ENCODE peak calls at places on chromosomes 13 and 19, in four cellular contexts. P, F, L and D are unnamed samples.

GRCh38 chr19:16025108-16026101 is 50.9 kb upstream of the TPM4 start:
- DNase-seq in F (peak), P (peak), L (peak), D (peak)

GRCh38 chr13:107928762-107929161 is 286.6 kb downstream of the LIG4 start:
- DNase-seq in P (peak), L (no peak), F (no peak), D (no peak)

GRCh38 chr19:54449701-54450069 is 686 bp downstream of the LENG8 start:
- DNase-seq in L (no peak), F (no peak), P (no peak), D (no peak)

GRCh38 chr13:99605417-99606321 is 104.4 kb downstream of the TM9SF2 start:
- DNase-seq in L (no peak), F (peak), P (peak), D (peak)

GRCh38 chr19:5903054-5903501 is 512 bp downstream of the NDUFA11 start:
- DNase-seq in P (no peak), F (peak), L (peak), D (no peak)

GRCh38 chr19:19083413-19084178 is 19.8 kb downstream of the SLC25A42 start:
- DNase-seq in P (no peak), L (no peak), F (no peak), D (no peak)

GRCh38 chr19:48874309-48875135 is 2.3 kb downstream of the PPP1R15A start:
- DNase-seq in L (peak), F (no peak), P (no peak), D (no peak)

GRCh38 chr19:40862785-40863184 is 12.5 kb upstream of the CYP2A6 start:
- DNase-seq in P (peak), F (no peak), L (peak), D (no peak)

GRCh38 chr13:47794963-47795362 is 206.1 kb downstream of the SUCLA2 start:
- DNase-seq in L (no peak), P (no peak), F (peak), D (no peak)

GRCh38 chr13:44128522-44128921 is 245.1 kb upstream of the SERP2 start:
- DNase-seq in P (no peak), F (no peak), L (peak), D (no peak)

GRCh38 chr13:27339299-27339698 is 68.7 kb downstream of the RASL11A start:
- DNase-seq in P (peak), F (peak), L (peak), D (peak)

GRCh38 chr19:33444238-33444992 is 70.9 kb downstream of the CEBPG start:
- DNase-seq in L (no peak), P (no peak), F (no peak), D (no peak)

GRCh38 chr13:66461021-66461420 is 769.1 kb downstream of the PCDH9 start:
- DNase-seq in F (no peak), L (no peak), P (no peak), D (no peak)

GRCh38 chr13:44685641-44686040 is 109.5 kb upstream of the TSC22D1 start:
- DNase-seq in F (no peak), P (no peak), L (no peak), D (no peak)

GRCh38 chr13:60696602-60697001 is 299.6 kb downstream of the TDRD3 start:
- DNase-seq in F (no peak), P (no peak), L (no peak), D (no peak)

GRCh38 chr19:3375221-3376088 is 9.1 kb downstream of the NFIC start:
- DNase-seq in L (peak), P (no peak), F (no peak), D (no peak)

GRCh38 chr19:1276620-1277007 is 1.3 kb downstream of the FAM174C start:
- DNase-seq in F (no peak), P (no peak), L (no peak), D (no peak)

GRCh38 chr13:102400619-102401125 is 1.2 kb downstream of the FGF14 start:
- DNase-seq in F (peak), L (peak), P (no peak), D (no peak)

GRCh38 chr13:77460195-77460594 is 75.3 kb upstream of the SCEL start:
- DNase-seq in L (no peak), P (no peak), F (no peak), D (no peak)

GRCh38 chr19:39351537-39352037 is 9.4 kb downstream of the SAMD4B start:
- DNase-seq in P (no peak), F (no peak), L (peak), D (no peak)

GRCh38 chr13:106407338-106407737 is 128.1 kb downstream of the EFNB2 start:
- DNase-seq in L (no peak), P (no peak), F (no peak), D (no peak)

GRCh38 chr13:112446347-112446861 is 70.2 kb downstream of the SPACA7 start:
- DNase-seq in P (no peak), L (no peak), F (no peak), D (no peak)

GRCh38 chr13:34913040-34913439 is 29.0 kb upstream of the NBEA start:
- DNase-seq in L (no peak), P (no peak), F (no peak), D (no peak)

GRCh38 chr13:51801631-51802099 is 2.3 kb downstream of the DHRS12 start:
- DNase-seq in L (no peak), P (peak), F (no peak), D (no peak)

GRCh38 chr13:32448224-32448623 is 20.3 kb upstream of the N4BP2L1 start:
- DNase-seq in F (no peak), P (no peak), L (no peak), D (no peak)

GRCh38 chr19:34673590-34673989 is 3.4 kb downstream of the SCGB2B2 start:
- DNase-seq in F (no peak), P (no peak), L (no peak), D (no peak)

GRCh38 chr19:2199215-2199614 is 35.5 kb downstream of the DOT1L start:
- DNase-seq in F (no peak), L (no peak), P (no peak), D (peak)

GRCh38 chr19:53196777-53197396 is 3.7 kb upstream of the ZNF665 start:
- DNase-seq in F (peak), L (peak), P (peak), D (peak)

GRCh38 chr19:48798937-48799336 is 11.9 kb downstream of the BCAT2 start:
- DNase-seq in F (no peak), L (no peak), P (no peak), D (no peak)

GRCh38 chr19:34500656-34501120 is 19.1 kb downstream of the WTIP start:
- DNase-seq in P (no peak), F (no peak), L (no peak), D (no peak)

GRCh38 chr19:56643460-56643763 is 453 bp downstream of the SMIM17 start:
- DNase-seq in P (no peak), F (no peak), L (no peak), D (no peak)

GRCh38 chr13:109668433-109669233 is 117.8 kb downstream of the IRS2 start:
- DNase-seq in P (no peak), F (no peak), L (no peak), D (no peak)